ENCODE peak calls at places on chromosomes 1 and 21, in six cellular contexts. O is astrocyte of the spinal cord, C is endothelial cell, D is OCI-LY7, Q is ovary, L is AG10803. W is an unnamed sample.
A peak's percentile ranks its signal among the peaks of the same experiment; 100 is the strongest.

GRCh38 chr1:238783633-238784032 is 602.7 kb upstream of the CHRM3 start:
- DNase-seq in O (no peak), C (no peak), D (no peak), Q (no peak), L (no peak), W (no peak)

GRCh38 chr21:36065497-36066036 is 4.3 kb upstream of the CBR1 start:
- DNase-seq in O (peak; percentile 57), C (no peak), D (no peak), Q (no peak), L (peak; percentile 60), W (peak; percentile 28)

GRCh38 chr1:38819516-38819915 is 40.1 kb downstream of the RRAGC start:
- DNase-seq in O (no peak), C (no peak), D (no peak), Q (no peak), L (no peak), W (no peak)

GRCh38 chr1:94863297-94863911 is 43.2 kb downstream of the SLC44A3 start:
- DNase-seq in O (peak; percentile 78), C (no peak), D (no peak), Q (no peak), L (peak; percentile 87), W (peak; percentile 57)

GRCh38 chr1:161258439-161259386 is at the start of gene PCP4L1:
- DNase-seq in O (peak; percentile 37), C (peak; percentile 47), D (no peak), Q (peak; percentile 55), L (peak; percentile 29), W (peak; percentile 3)

GRCh38 chr1:39501666-39502065 is 10.2 kb downstream of the BMP8A start:
- DNase-seq in O (no peak), C (no peak), D (no peak), Q (no peak), L (peak; percentile 81), W (peak; percentile 76)

GRCh38 chr1:182674346-182675246 is 9.8 kb downstream of the RGS8 start:
- DNase-seq in O (peak; percentile 14), C (no peak), D (no peak), Q (peak; percentile 52), L (peak; percentile 46), W (no peak)

GRCh38 chr1:226497991-226498689 is 50.4 kb upstream of the STUM start:
- DNase-seq in O (no peak), C (no peak), D (no peak), Q (no peak), L (no peak), W (no peak)

GRCh38 chr1:24501371-24502167 is 1.1 kb upstream of the RCAN3 start:
- DNase-seq in O (no peak), C (peak; percentile 12), D (peak; percentile 78), Q (no peak), L (peak; percentile 26), W (no peak)

GRCh38 chr1:96955307-96956012 is 233.9 kb downstream of the PTBP2 start:
- DNase-seq in O (no peak), C (no peak), D (no peak), Q (no peak), L (no peak), W (no peak)

GRCh38 chr1:33623811-33624210 is 151.4 kb downstream of the ZSCAN20 start:
- DNase-seq in O (no peak), C (no peak), D (no peak), Q (no peak), L (no peak), W (no peak)

GRCh38 chr1:33624261-33624990 is 152.0 kb downstream of the ZSCAN20 start:
- DNase-seq in O (no peak), C (no peak), D (no peak), Q (no peak), L (no peak), W (no peak)

GRCh38 chr1:33626801-33627200 is 154.4 kb downstream of the ZSCAN20 start:
- DNase-seq in O (no peak), C (no peak), D (no peak), Q (no peak), L (no peak), W (no peak)

DNA sequence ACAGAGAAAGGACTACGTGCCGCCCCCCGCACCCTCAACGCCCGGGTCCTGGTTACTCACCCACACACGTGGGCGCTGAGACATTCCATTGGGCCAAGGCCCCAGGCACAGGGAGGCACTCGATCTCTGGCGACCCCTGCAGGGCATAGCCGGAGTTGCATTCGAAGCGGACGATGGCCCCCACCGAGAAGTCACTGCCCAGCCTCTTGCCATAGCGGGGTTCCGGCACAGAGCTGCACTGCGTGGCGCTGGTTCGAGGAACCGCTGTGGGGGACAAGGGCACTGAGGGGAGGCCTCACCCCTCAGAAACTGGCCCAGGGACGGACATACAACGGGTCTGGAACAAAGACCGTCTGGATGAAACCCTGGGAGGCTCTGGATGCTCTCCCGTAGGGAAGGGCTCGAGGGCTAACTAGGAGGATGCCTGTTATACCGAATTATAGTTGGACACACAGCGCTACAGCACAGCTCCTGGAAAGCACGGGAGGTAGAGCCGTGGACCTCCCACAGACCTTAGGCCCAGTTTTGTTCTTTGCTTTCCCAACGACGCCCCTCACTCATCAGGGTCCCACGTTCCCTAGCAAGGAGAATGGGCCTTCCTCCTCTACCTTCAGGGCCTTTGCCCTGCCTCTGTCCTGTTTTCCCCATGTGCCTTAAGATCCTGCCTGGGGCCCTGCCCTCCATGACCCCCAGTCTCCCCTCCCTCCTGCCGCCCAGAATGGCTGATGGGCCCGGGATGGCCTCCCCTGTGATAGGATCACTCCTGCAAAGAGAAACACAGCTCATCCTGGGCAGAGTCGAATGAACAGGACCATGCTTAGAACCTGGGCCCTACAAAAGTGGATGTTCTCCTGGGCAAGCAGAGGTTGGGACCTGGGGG is 152.8 kb downstream of the ZSCAN20 start:
- DNase-seq in O (no peak), C (no peak), D (no peak), Q (no peak), L (no peak), W (no peak)
- TF ChIP-seq CTCF in O (peak; percentile 43), C (peak; percentile 57), D (peak; percentile 72), Q (no peak), L (peak; percentile 24), W (peak; percentile 68)

GRCh38 chr21:24011087-24011486 is 1596.2 kb downstream of the MRPL39 start:
- DNase-seq in O (no peak), C (no peak), D (no peak), Q (no peak), L (no peak), W (no peak)

GRCh38 chr21:24014381-24014780 is 1592.9 kb downstream of the MRPL39 start:
- DNase-seq in O (no peak), C (no peak), D (no peak), Q (no peak), L (no peak), W (no peak)
- TF ChIP-seq CTCF in O (no peak), C (peak; percentile 68), D (peak; percentile 50), Q (no peak), L (no peak), W (peak; percentile 64)

DNA sequence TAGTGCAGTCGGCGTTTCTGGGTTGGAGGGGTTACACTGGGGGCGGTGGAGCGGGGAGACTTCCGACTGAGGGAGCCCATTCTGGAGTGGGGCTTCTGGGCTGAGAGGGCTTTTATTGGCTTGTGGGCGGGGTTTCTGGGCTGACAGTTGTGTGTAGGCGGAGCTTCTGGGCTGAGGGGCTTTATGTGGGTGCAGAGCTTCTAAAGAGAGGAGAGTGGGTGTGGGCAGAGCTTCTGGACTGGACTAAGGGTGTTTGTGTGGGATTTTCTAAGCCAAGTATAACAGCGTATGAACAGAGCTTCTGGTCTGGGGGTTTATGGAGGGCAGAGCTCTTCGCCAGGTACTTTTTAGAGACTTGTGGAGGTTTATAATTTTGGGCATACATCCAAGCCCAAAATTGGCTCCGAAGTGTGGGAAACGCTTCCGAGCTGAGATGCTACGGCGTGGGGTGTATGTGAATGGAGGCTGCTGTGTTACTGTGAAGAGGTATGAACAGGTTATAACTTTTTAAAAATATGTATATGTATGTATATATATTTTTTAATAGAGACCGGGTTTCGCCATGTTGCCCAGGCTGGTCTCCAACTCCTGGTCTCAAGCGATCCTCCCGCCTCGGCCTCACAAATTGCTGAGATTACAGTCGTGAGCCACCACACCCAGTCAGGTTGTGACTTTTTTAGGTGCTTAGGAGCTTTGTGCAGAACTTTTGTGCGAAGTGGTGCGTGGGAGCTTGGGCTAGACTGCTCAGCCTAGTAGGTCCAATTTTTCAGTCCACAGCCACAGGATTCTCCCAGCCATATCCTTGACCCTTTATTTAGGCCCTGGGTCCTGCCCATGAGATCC is 869 bp downstream of the TMEM39B start:
- DNase-seq in O (no peak), C (no peak), D (no peak), Q (no peak), L (no peak), W (no peak)
- TF ChIP-seq CTCF in O (no peak), C (no peak), D (peak; percentile 66), Q (no peak), L (peak; percentile 32), W (peak; percentile 61)

DNA sequence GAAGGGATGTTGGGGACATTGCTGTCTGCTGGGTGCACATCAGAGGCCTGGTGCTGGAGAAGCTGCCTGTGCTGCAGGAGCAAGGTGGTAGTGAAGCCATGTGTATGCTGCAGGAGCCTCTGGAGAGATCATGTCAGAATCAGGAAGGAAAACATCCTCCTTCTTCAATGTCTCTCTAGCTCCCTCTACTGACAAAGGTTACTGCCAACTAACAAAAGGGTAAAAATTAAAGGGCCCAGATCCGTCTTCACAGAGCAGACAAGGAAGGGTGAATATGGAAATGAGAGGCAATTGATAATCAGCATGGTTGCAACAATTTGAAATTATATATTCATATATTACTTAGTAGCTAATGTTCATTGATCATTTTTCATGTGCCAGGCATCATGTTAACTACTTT is 32.2 kb downstream of the FAM177B start:
- DNase-seq in O (no peak), C (no peak), D (peak; percentile 30), Q (no peak), L (no peak), W (no peak)
- TF ChIP-seq CTCF in O (no peak), C (peak; percentile 40), D (peak; percentile 65), Q (no peak), L (no peak), W (peak; percentile 29)

DNA sequence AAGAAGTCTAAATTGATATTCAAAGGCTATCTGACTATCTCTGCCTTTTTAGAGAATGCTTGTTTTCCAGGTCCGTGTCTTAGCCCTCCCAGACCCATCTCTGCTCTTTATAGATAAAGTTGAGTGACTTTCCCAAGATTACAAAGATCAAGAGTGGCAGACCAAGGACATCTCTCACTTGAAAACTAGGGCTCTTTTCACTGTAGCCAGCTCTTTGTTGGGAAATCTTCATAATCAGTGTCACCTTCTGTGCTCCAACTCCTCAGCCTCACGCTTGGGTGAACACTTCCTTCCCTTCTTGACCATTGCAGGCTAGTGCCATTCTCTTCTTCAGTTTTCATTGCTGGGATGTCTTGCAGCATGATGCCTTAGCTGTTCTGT is 211.2 kb downstream of the PBX1 start:
- DNase-seq in O (no peak), C (no peak), D (no peak), Q (no peak), L (no peak), W (no peak)
- TF ChIP-seq CTCF in O (no peak), C (no peak), D (no peak), Q (no peak), L (no peak), W (no peak)

W was measured in HFFc6.